ENCODE peak calls at places on chromosome 13, in six cellular contexts. One of them, this sample, is unnamed.

GRCh38 chr13:19178901-19179593 is 2.6 kb downstream of the TUBA3C start:
- DNase-seq in GM12878: no peak
- DNase-seq in fibroblast of the aortic adventitia: no peak
- DNase-seq in BJ: no peak
- DNase-seq in CD8-positive, alpha-beta T cell: no peak
- DNase-seq in adrenal gland: no peak
- DNase-seq in this sample: no peak

GRCh38 chr13:113125506-113126264 is 3.1 kb downstream of the F10 start:
- DNase-seq in adrenal gland: no peak
- DNase-seq in CD8-positive, alpha-beta T cell: no peak
- DNase-seq in BJ: no peak
- DNase-seq in GM12878: no peak
- DNase-seq in fibroblast of the aortic adventitia: no peak
- DNase-seq in this sample: no peak

GRCh38 chr13:30376426-30377311 is 45.6 kb upstream of the UBE2L5 start:
- DNase-seq in fibroblast of the aortic adventitia: no peak
- DNase-seq in CD8-positive, alpha-beta T cell: peak; percentile 77
- DNase-seq in adrenal gland: no peak
- DNase-seq in BJ: no peak
- DNase-seq in GM12878: peak; percentile 49
- DNase-seq in this sample: peak; percentile 60

GRCh38 chr13:114136576-114136975 is 4.2 kb upstream of the RASA3 start:
- DNase-seq in fibroblast of the aortic adventitia: no peak
- DNase-seq in BJ: no peak
- DNase-seq in CD8-positive, alpha-beta T cell: no peak
- DNase-seq in GM12878: no peak
- DNase-seq in adrenal gland: no peak
- DNase-seq in this sample: no peak

GRCh38 chr13:95698047-95698749 is 21.3 kb downstream of the DNAJC3 start:
- DNase-seq in CD8-positive, alpha-beta T cell: no peak
- DNase-seq in BJ: no peak
- DNase-seq in GM12878: no peak
- DNase-seq in fibroblast of the aortic adventitia: no peak
- DNase-seq in adrenal gland: no peak
- DNase-seq in this sample: no peak

GRCh38 chr13:113786262-113786841 is 27.3 kb downstream of the TMEM255B start:
- DNase-seq in adrenal gland: no peak
- DNase-seq in BJ: no peak
- DNase-seq in CD8-positive, alpha-beta T cell: no peak
- DNase-seq in GM12878: no peak
- DNase-seq in fibroblast of the aortic adventitia: peak; percentile 36
- DNase-seq in this sample: no peak

GRCh38 chr13:43388282-43389034 is 365.1 kb downstream of the DNAJC15 start:
- DNase-seq in fibroblast of the aortic adventitia: no peak
- DNase-seq in GM12878: no peak
- DNase-seq in adrenal gland: no peak
- DNase-seq in CD8-positive, alpha-beta T cell: no peak
- DNase-seq in BJ: no peak
- DNase-seq in this sample: no peak

GRCh38 chr13:94825507-94825906 is 113.2 kb upstream of the SOX21 start:
- DNase-seq in CD8-positive, alpha-beta T cell: no peak
- DNase-seq in fibroblast of the aortic adventitia: peak; percentile 15
- DNase-seq in BJ: no peak
- DNase-seq in adrenal gland: peak; percentile 66
- DNase-seq in GM12878: no peak
- DNase-seq in this sample: no peak

GRCh38 chr13:81406022-81406421 is 1065.1 kb upstream of the SPRY2 start:
- DNase-seq in GM12878: no peak
- DNase-seq in BJ: no peak
- DNase-seq in adrenal gland: no peak
- DNase-seq in fibroblast of the aortic adventitia: no peak
- DNase-seq in CD8-positive, alpha-beta T cell: no peak
- DNase-seq in this sample: no peak

GRCh38 chr13:100644328-100644727 is 30.3 kb downstream of the TMTC4 start:
- DNase-seq in fibroblast of the aortic adventitia: no peak
- DNase-seq in BJ: no peak
- DNase-seq in GM12878: no peak
- DNase-seq in adrenal gland: no peak
- DNase-seq in CD8-positive, alpha-beta T cell: no peak
- DNase-seq in this sample: no peak

GRCh38 chr13:73954808-73955207 is 179.4 kb downstream of the KLF12 start:
- DNase-seq in adrenal gland: no peak
- DNase-seq in GM12878: no peak
- DNase-seq in CD8-positive, alpha-beta T cell: no peak
- DNase-seq in fibroblast of the aortic adventitia: no peak
- DNase-seq in BJ: no peak
- DNase-seq in this sample: no peak

GRCh38 chr13:108859202-108860012 is 230.0 kb downstream of the MYO16 start:
- DNase-seq in CD8-positive, alpha-beta T cell: no peak
- DNase-seq in BJ: peak; percentile 97
- DNase-seq in adrenal gland: no peak
- DNase-seq in fibroblast of the aortic adventitia: peak; percentile 73
- DNase-seq in GM12878: no peak
- DNase-seq in this sample: no peak

GRCh38 chr13:95083758-95084157 is 217.5 kb downstream of the ABCC4 start:
- DNase-seq in CD8-positive, alpha-beta T cell: no peak
- DNase-seq in adrenal gland: no peak
- DNase-seq in BJ: peak; percentile 40
- DNase-seq in fibroblast of the aortic adventitia: peak; percentile 50
- DNase-seq in GM12878: no peak
- DNase-seq in this sample: no peak

GRCh38 chr13:79491715-79492114 is 10.8 kb downstream of the NDFIP2 start:
- DNase-seq in GM12878: no peak
- DNase-seq in BJ: peak; percentile 82
- DNase-seq in CD8-positive, alpha-beta T cell: no peak
- DNase-seq in fibroblast of the aortic adventitia: peak; percentile 92
- DNase-seq in adrenal gland: no peak
- DNase-seq in this sample: no peak

GRCh38 chr13:26458196-26458734 is 99.2 kb upstream of the WASF3 start:
- DNase-seq in CD8-positive, alpha-beta T cell: no peak
- DNase-seq in adrenal gland: no peak
- DNase-seq in GM12878: no peak
- DNase-seq in BJ: no peak
- DNase-seq in fibroblast of the aortic adventitia: no peak
- DNase-seq in this sample: no peak

GRCh38 chr13:101570410-101570809 is 117.9 kb downstream of the ITGBL1 start:
- DNase-seq in GM12878: no peak
- DNase-seq in fibroblast of the aortic adventitia: peak; percentile 47
- DNase-seq in CD8-positive, alpha-beta T cell: no peak
- DNase-seq in adrenal gland: no peak
- DNase-seq in BJ: no peak
- DNase-seq in this sample: no peak

GRCh38 chr13:92951273-92951820 is 275.3 kb upstream of the GPC6 start:
- DNase-seq in fibroblast of the aortic adventitia: peak; percentile 17
- DNase-seq in BJ: no peak
- DNase-seq in GM12878: no peak
- DNase-seq in CD8-positive, alpha-beta T cell: no peak
- DNase-seq in adrenal gland: no peak
- DNase-seq in this sample: no peak

GRCh38 chr13:45417790-45418534 is at the start of gene SLC25A30:
- DNase-seq in fibroblast of the aortic adventitia: peak; percentile 79
- DNase-seq in adrenal gland: peak; percentile 97
- DNase-seq in CD8-positive, alpha-beta T cell: peak; percentile 95
- DNase-seq in BJ: peak; percentile 47
- DNase-seq in GM12878: peak; percentile 51
- DNase-seq in this sample: peak; percentile 66

GRCh38 chr13:66210677-66211076 is 1019.5 kb downstream of the PCDH9 start:
- DNase-seq in adrenal gland: no peak
- DNase-seq in CD8-positive, alpha-beta T cell: no peak
- DNase-seq in BJ: peak; percentile 71
- DNase-seq in fibroblast of the aortic adventitia: peak; percentile 92
- DNase-seq in GM12878: no peak
- DNase-seq in this sample: no peak

DNA sequence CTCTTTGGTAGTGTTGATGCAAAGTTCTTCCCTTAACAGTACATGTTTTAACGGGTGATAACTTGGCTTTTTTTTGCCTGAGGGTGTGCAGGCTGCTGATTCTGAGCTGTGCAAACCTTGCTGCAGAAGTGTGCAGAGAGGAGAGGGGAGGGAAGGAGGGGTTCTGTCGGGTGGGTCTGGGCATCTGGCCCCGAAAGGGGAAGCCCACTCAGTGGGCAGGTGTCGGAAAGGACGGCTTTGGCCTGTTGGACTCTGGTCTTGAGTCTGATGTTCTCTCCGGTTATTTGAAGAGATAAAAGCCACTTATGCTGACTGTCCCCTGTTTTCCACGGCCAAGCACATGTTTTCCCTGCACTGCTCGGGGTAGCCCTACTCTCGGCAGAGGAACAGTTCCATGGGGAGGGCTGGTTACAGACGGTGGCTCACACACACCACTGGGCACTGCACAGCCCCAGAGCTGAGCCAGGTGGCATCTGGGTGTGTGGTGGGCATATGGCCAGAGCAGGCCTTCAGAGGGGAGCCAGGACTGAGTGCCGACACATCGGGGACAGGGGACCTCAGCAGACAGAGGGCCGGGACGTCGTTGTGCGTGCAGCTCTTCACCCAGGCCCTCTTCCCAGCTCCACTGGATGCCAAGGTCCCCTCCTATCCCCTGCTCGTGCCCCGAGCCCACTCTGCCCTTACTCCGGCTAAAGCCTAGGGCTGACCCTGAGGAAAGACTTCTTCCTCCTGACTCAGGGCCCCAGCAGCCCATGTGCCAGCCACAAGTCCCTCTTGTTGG is 93.2 kb downstream of the TEX29 start:
- DNase-seq in GM12878: no peak
- DNase-seq in CD8-positive, alpha-beta T cell: no peak
- DNase-seq in adrenal gland: no peak
- DNase-seq in BJ: no peak
- DNase-seq in fibroblast of the aortic adventitia: no peak
- DNase-seq in this sample: no peak
- H3K4me3 ChIP-seq in GM12878: no peak overlapping the region
- H3K4me3 ChIP-seq in CD8-positive, alpha-beta T cell: no peak overlapping the region
- H3K4me3 ChIP-seq in adrenal gland: no peak overlapping the region
- H3K4me3 ChIP-seq in BJ: no peak overlapping the region
- H3K4me3 ChIP-seq in fibroblast of the aortic adventitia: no peak overlapping the region
- H3K4me3 ChIP-seq in this sample: no peak overlapping the region

DNA sequence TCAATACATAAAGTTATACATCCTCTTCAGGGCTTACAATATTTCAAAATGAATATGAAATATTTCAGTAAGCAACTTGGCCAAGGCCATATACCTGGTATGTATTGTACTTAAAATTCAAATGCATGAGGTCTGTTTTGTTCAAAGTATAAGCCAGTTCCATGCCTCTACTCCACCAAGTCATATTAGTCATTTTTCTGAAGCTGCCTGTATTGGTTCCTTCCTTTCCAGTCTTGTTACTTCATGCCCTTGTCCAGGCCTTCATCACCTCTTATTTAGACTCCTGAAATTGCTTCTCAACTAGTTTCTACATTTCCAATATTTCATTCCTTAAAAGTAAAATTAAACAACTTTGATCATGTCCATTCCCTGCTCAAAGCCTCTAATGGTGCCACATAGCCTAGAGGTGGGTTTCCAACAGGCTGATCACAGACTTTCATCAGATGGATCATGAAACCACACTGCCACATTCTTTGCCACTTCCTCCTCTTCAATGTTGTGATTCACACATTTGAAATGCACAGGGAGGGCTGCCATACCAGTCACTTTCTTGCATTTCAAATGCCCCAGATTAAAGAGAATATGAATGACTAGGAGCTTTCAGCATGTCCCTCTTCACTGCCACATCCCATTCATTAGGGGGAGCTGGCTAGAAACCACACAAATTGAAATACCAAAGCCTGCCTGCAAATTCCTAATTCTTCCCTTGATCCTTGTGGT is 424.1 kb upstream of the DACH1 start:
- DNase-seq in GM12878: no peak
- DNase-seq in CD8-positive, alpha-beta T cell: no peak
- DNase-seq in adrenal gland: no peak
- DNase-seq in fibroblast of the aortic adventitia: peak; percentile 1
- DNase-seq in BJ: peak; percentile 16
- DNase-seq in this sample: no peak
- TF ChIP-seq CTCF in GM12878: no peak
- TF ChIP-seq CTCF in CD8-positive, alpha-beta T cell: no peak
- TF ChIP-seq CTCF in adrenal gland: no peak
- TF ChIP-seq CTCF in fibroblast of the aortic adventitia: no peak
- TF ChIP-seq CTCF in BJ: peak; percentile 21
- TF ChIP-seq CTCF in this sample: no peak

GRCh38 chr13:33815011-33815550 is 2.9 kb upstream of the RFC3 start:
- DNase-seq in CD8-positive, alpha-beta T cell: no peak
- DNase-seq in adrenal gland: no peak
- DNase-seq in fibroblast of the aortic adventitia: no peak
- DNase-seq in GM12878: no peak
- DNase-seq in BJ: no peak
- DNase-seq in this sample: no peak

GRCh38 chr13:33817843-33818661 is at the start of gene RFC3:
- DNase-seq in CD8-positive, alpha-beta T cell: peak; percentile 92
- DNase-seq in GM12878: peak; percentile 69
- DNase-seq in adrenal gland: peak; percentile 95
- DNase-seq in fibroblast of the aortic adventitia: peak; percentile 95
- DNase-seq in BJ: peak; percentile 56
- DNase-seq in this sample: peak; percentile 86

GRCh38 chr13:33817513-33817842 is 471 bp upstream of the RFC3 start:
- DNase-seq in fibroblast of the aortic adventitia: no peak
- DNase-seq in CD8-positive, alpha-beta T cell: no peak
- DNase-seq in BJ: no peak
- DNase-seq in adrenal gland: no peak
- DNase-seq in GM12878: no peak
- DNase-seq in this sample: no peak

DNA sequence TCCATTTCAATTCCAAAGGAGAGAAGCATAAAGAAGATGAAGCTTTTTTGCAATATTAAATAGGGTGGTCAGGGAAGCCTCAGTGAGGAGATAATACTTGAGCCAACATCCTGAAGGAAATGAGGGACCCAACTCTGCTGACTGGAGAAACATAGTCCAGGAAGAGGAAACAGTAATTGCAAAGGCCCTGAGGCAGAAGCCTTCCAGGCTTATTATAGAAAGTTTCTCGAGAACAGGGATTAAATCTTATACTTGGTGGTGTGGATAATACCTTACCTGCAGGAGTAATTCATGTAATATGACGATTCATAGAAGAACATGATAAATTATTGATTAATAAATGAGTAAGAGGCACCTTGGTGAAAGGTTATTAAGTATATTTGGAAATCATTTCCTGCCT is 1.0 kb upstream of the RFC3 start:
- DNase-seq in CD8-positive, alpha-beta T cell: no peak
- DNase-seq in adrenal gland: no peak
- DNase-seq in BJ: no peak
- DNase-seq in fibroblast of the aortic adventitia: no peak
- DNase-seq in GM12878: no peak
- DNase-seq in this sample: no peak
- H3K4me3 ChIP-seq in CD8-positive, alpha-beta T cell: no peak overlapping the region
- H3K4me3 ChIP-seq in adrenal gland: no peak overlapping the region
- H3K4me3 ChIP-seq in BJ: no peak overlapping the region
- H3K4me3 ChIP-seq in fibroblast of the aortic adventitia: no peak overlapping the region
- H3K4me3 ChIP-seq in GM12878: no peak overlapping the region
- H3K4me3 ChIP-seq in this sample: no peak overlapping the region

DNA sequence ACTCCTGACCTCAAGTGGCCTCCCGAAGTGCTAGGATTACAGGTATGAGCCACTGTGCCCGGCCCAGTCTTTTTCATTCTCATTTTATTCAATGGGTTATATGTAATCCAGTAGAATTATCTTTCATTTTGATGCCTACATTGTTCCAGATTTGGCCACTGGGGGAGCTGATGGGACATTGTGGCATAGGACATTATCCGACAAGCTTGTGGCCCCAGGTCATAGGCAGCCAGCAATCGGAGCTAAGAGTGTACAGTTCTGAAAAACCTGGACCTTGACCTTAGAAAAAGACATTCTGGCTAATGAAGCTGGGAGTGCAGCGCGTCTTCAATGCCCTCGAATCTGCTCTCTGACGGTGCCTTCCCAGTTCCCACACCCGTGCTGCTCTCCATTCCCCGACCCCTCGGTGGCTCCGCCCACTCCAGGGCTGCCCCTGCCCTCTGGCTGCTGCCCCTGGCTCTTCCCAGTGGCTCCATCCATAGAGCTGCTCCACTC is 108.7 kb downstream of the TEX29 start:
- DNase-seq in CD8-positive, alpha-beta T cell: peak; percentile 27
- DNase-seq in BJ: no peak
- DNase-seq in GM12878: no peak
- DNase-seq in fibroblast of the aortic adventitia: peak; percentile 4
- DNase-seq in adrenal gland: peak; percentile 29
- DNase-seq in this sample: no peak
- TF ChIP-seq CTCF in CD8-positive, alpha-beta T cell: peak; percentile 56
- TF ChIP-seq CTCF in BJ: peak; percentile 58
- TF ChIP-seq CTCF in GM12878: peak; percentile 52
- TF ChIP-seq CTCF in fibroblast of the aortic adventitia: peak; percentile 57
- TF ChIP-seq CTCF in adrenal gland: peak; percentile 54
- TF ChIP-seq CTCF in this sample: peak; percentile 67

This sample was measured in GM12864.